ENCODE peak calls at places on chromosomes 3 and 15, in four cellular contexts. One of them, this sample, is unnamed.

GRCh38 chr3:170092907-170093306 is 55.1 kb downstream of the GPR160 start:
- DNase-seq in effector memory CD4-positive, alpha-beta T cell: no peak
- DNase-seq in ascending aorta: no peak
- DNase-seq in fibroblast of lung: no peak
- DNase-seq in this sample: no peak

GRCh38 chr15:38391186-38391585 is 62.7 kb upstream of the FAM98B start:
- DNase-seq in ascending aorta: no peak
- DNase-seq in effector memory CD4-positive, alpha-beta T cell: no peak
- DNase-seq in fibroblast of lung: no peak
- DNase-seq in this sample: no peak

GRCh38 chr3:4748701-4749378 is 230.4 kb upstream of the BHLHE40 start:
- DNase-seq in ascending aorta: no peak
- DNase-seq in effector memory CD4-positive, alpha-beta T cell: no peak
- DNase-seq in fibroblast of lung: peak
- DNase-seq in this sample: no peak

GRCh38 chr15:62994975-62995730 is 47.4 kb upstream of the TPM1 start:
- DNase-seq in fibroblast of lung: peak
- DNase-seq in effector memory CD4-positive, alpha-beta T cell: no peak
- DNase-seq in ascending aorta: no peak
- DNase-seq in this sample: no peak

GRCh38 chr3:23474580-23475357 is 271.6 kb downstream of the UBE2E2 start:
- DNase-seq in fibroblast of lung: no peak
- DNase-seq in effector memory CD4-positive, alpha-beta T cell: no peak
- DNase-seq in ascending aorta: no peak
- DNase-seq in this sample: no peak

GRCh38 chr3:159770998-159771397 is 217.6 kb upstream of the IL12A start:
- DNase-seq in fibroblast of lung: no peak
- DNase-seq in effector memory CD4-positive, alpha-beta T cell: no peak
- DNase-seq in ascending aorta: no peak
- DNase-seq in this sample: no peak

GRCh38 chr3:13671536-13672233 is 122.8 kb downstream of the FBLN2 start:
- DNase-seq in ascending aorta: no peak
- DNase-seq in effector memory CD4-positive, alpha-beta T cell: no peak
- DNase-seq in fibroblast of lung: no peak
- DNase-seq in this sample: no peak

GRCh38 chr3:18302517-18302916 is 122.6 kb downstream of the SATB1 start:
- DNase-seq in ascending aorta: no peak
- DNase-seq in fibroblast of lung: peak
- DNase-seq in effector memory CD4-positive, alpha-beta T cell: no peak
- DNase-seq in this sample: no peak

GRCh38 chr3:11539677-11540076 is 104.0 kb downstream of the VGLL4 start:
- DNase-seq in ascending aorta: no peak
- DNase-seq in effector memory CD4-positive, alpha-beta T cell: no peak
- DNase-seq in fibroblast of lung: no peak
- DNase-seq in this sample: no peak

GRCh38 chr15:68197170-68197492 is 8.0 kb downstream of the CALML4 start:
- DNase-seq in fibroblast of lung: no peak
- DNase-seq in effector memory CD4-positive, alpha-beta T cell: no peak
- DNase-seq in ascending aorta: no peak
- DNase-seq in this sample: no peak

GRCh38 chr15:43287254-43287653 is 20.5 kb upstream of the TGM5 start:
- DNase-seq in ascending aorta: no peak
- DNase-seq in fibroblast of lung: no peak
- DNase-seq in effector memory CD4-positive, alpha-beta T cell: no peak
- DNase-seq in this sample: no peak

GRCh38 chr15:62976301-62976842 is 66.2 kb upstream of the TPM1 start:
- DNase-seq in fibroblast of lung: peak
- DNase-seq in ascending aorta: no peak
- DNase-seq in effector memory CD4-positive, alpha-beta T cell: no peak
- DNase-seq in this sample: no peak

GRCh38 chr15:55627730-55628368 is 39.7 kb upstream of the PYGO1 start:
- DNase-seq in effector memory CD4-positive, alpha-beta T cell: no peak
- DNase-seq in fibroblast of lung: peak
- DNase-seq in ascending aorta: no peak
- DNase-seq in this sample: no peak

GRCh38 chr3:197487911-197488391 is 67.8 kb downstream of the BDH1 start:
- DNase-seq in fibroblast of lung: peak
- DNase-seq in effector memory CD4-positive, alpha-beta T cell: no peak
- DNase-seq in ascending aorta: peak
- DNase-seq in this sample: no peak

GRCh38 chr15:41892621-41893421 is 1.0 kb downstream of the SPTBN5 start:
- DNase-seq in ascending aorta: no peak
- DNase-seq in effector memory CD4-positive, alpha-beta T cell: no peak
- DNase-seq in fibroblast of lung: no peak
- DNase-seq in this sample: no peak

GRCh38 chr3:42853056-42853455 is 22.6 kb downstream of the CYP8B1 start:
- DNase-seq in ascending aorta: no peak
- DNase-seq in fibroblast of lung: no peak
- DNase-seq in effector memory CD4-positive, alpha-beta T cell: no peak
- DNase-seq in this sample: no peak

GRCh38 chr3:168049366-168049974 is 46.3 kb downstream of the GOLIM4 start:
- DNase-seq in ascending aorta: no peak
- DNase-seq in effector memory CD4-positive, alpha-beta T cell: no peak
- DNase-seq in fibroblast of lung: peak
- DNase-seq in this sample: no peak
- H3K27ac ChIP-seq in ascending aorta: no peak
- H3K27ac ChIP-seq in effector memory CD4-positive, alpha-beta T cell: no peak
- H3K27ac ChIP-seq in fibroblast of lung: no peak
- H3K27ac ChIP-seq in this sample: no peak

GRCh38 chr15:75661041-75661778 is 13.5 kb downstream of the SNX33 start:
- DNase-seq in effector memory CD4-positive, alpha-beta T cell: no peak
- DNase-seq in fibroblast of lung: peak
- DNase-seq in ascending aorta: peak
- DNase-seq in this sample: peak

GRCh38 chr15:75666823-75667501 is 19.2 kb downstream of the SNX33 start:
- DNase-seq in effector memory CD4-positive, alpha-beta T cell: no peak
- DNase-seq in ascending aorta: peak
- DNase-seq in fibroblast of lung: peak
- DNase-seq in this sample: no peak

GRCh38 chr15:75661779-75662140 is 14.0 kb downstream of the SNX33 start:
- DNase-seq in ascending aorta: no peak
- DNase-seq in effector memory CD4-positive, alpha-beta T cell: no peak
- DNase-seq in fibroblast of lung: no peak
- DNase-seq in this sample: no peak

GRCh38 chr15:75662823-75663519 is 15.3 kb downstream of the SNX33 start:
- DNase-seq in effector memory CD4-positive, alpha-beta T cell: no peak
- DNase-seq in fibroblast of lung: no peak
- DNase-seq in ascending aorta: no peak
- DNase-seq in this sample: no peak

GRCh38 chr15:75663931-75664421 is 16.3 kb downstream of the SNX33 start:
- DNase-seq in ascending aorta: no peak
- DNase-seq in effector memory CD4-positive, alpha-beta T cell: no peak
- DNase-seq in fibroblast of lung: no peak
- DNase-seq in this sample: no peak
- H3K27ac ChIP-seq in ascending aorta: peak
- H3K27ac ChIP-seq in effector memory CD4-positive, alpha-beta T cell: no peak
- H3K27ac ChIP-seq in fibroblast of lung: no peak
- H3K27ac ChIP-seq in this sample: no peak

GRCh38 chr3:188855690-188856089 is 316.1 kb upstream of the TPRG1 start:
- DNase-seq in fibroblast of lung: no peak
- DNase-seq in effector memory CD4-positive, alpha-beta T cell: no peak
- DNase-seq in ascending aorta: no peak
- DNase-seq in this sample: no peak
- H3K27ac ChIP-seq in fibroblast of lung: no peak
- H3K27ac ChIP-seq in effector memory CD4-positive, alpha-beta T cell: no peak
- H3K27ac ChIP-seq in ascending aorta: peak
- H3K27ac ChIP-seq in this sample: no peak

DNA sequence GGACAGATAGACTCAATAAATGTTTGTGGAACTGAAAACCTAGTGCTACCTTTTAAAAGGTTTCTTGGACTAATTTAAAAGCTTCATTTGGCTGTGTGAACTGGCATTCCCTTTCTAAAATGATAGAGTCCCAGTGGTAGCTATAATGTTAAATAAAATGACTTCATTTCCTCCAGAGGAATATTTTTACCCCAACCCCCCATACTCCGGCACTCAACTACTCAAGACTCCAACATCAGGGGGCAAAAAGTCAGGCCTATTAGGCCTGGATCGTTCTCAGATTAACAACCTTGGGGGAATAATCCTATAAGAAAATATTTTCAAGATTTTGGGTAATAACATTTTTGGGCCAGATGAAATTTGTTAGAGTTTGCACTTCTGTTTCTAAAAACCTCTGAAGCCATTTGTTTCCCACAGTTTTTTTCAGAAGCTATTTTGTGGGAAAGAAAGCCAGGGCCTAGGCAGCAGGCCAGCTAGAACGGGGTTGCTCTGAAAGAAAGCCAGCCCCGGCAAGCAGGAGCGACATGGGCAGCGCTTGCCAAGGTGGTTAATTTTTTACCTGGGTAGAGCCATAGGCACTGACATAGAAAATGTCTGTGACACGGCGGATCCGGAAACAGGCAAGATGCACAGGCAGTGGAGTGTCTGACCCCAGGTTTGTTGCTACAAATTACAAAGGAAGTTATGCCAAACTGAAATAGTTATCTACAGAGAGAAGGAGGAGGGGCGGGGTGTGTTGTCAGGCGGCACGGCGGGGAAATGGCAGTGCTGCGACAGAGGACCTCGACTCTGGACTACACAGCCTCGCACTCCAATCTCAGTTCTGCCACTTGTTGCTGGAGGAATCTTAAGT is 84.6 kb downstream of the MAGI1 start:
- DNase-seq in ascending aorta: no peak
- DNase-seq in effector memory CD4-positive, alpha-beta T cell: no peak
- DNase-seq in fibroblast of lung: peak
- DNase-seq in this sample: peak
- H3K27ac ChIP-seq in ascending aorta: peak
- H3K27ac ChIP-seq in effector memory CD4-positive, alpha-beta T cell: no peak
- H3K27ac ChIP-seq in fibroblast of lung: no peak
- H3K27ac ChIP-seq in this sample: no peak

DNA sequence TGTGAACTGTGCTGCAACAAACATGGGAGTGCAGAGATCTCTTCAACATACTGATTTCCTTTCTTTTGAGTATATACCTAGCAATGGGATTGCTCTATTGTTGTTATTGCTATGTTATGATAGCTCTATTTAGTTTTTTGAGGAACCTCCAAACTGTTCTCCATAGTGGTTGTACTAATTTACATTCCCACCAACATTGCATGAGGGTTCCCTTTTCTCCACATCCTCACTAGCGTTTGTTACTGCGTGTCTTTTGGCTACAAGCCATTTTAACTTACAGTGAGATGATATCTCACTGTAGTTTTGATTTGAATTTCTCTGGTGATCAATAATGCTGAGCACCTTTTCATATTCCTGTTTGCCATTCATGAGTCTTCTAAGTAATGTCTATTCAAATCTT is 45.5 kb upstream of the TNFSF10 start:
- DNase-seq in fibroblast of lung: no peak
- DNase-seq in ascending aorta: no peak
- DNase-seq in effector memory CD4-positive, alpha-beta T cell: no peak
- DNase-seq in this sample: no peak
- H3K27ac ChIP-seq in fibroblast of lung: no peak
- H3K27ac ChIP-seq in ascending aorta: no peak
- H3K27ac ChIP-seq in effector memory CD4-positive, alpha-beta T cell: no peak
- H3K27ac ChIP-seq in this sample: no peak

GRCh38 chr3:188154758-188155574 is 1.0 kb downstream of the LPP start:
- DNase-seq in effector memory CD4-positive, alpha-beta T cell: no peak
- DNase-seq in ascending aorta: no peak
- DNase-seq in fibroblast of lung: peak
- DNase-seq in this sample: peak

GRCh38 chr3:188157407-188157806 is 3.5 kb downstream of the LPP start:
- DNase-seq in ascending aorta: peak
- DNase-seq in fibroblast of lung: no peak
- DNase-seq in effector memory CD4-positive, alpha-beta T cell: no peak
- DNase-seq in this sample: no peak

GRCh38 chr3:188153949-188154757 is at the start of gene LPP:
- DNase-seq in effector memory CD4-positive, alpha-beta T cell: peak
- DNase-seq in fibroblast of lung: peak
- DNase-seq in ascending aorta: peak
- DNase-seq in this sample: peak

GRCh38 chr3:188157971-188158370 is 4.0 kb downstream of the LPP start:
- DNase-seq in effector memory CD4-positive, alpha-beta T cell: no peak
- DNase-seq in fibroblast of lung: no peak
- DNase-seq in ascending aorta: peak
- DNase-seq in this sample: no peak

GRCh38 chr3:188156051-188156450 is 2.1 kb downstream of the LPP start:
- DNase-seq in fibroblast of lung: no peak
- DNase-seq in ascending aorta: no peak
- DNase-seq in effector memory CD4-positive, alpha-beta T cell: no peak
- DNase-seq in this sample: no peak
- H3K27ac ChIP-seq in fibroblast of lung: no peak
- H3K27ac ChIP-seq in ascending aorta: peak
- H3K27ac ChIP-seq in effector memory CD4-positive, alpha-beta T cell: no peak
- H3K27ac ChIP-seq in this sample: peak

GRCh38 chr15:50773389-50773788 is 7.9 kb upstream of the SPPL2A start:
- DNase-seq in effector memory CD4-positive, alpha-beta T cell: no peak
- DNase-seq in ascending aorta: no peak
- DNase-seq in fibroblast of lung: peak
- DNase-seq in this sample: no peak

GRCh38 chr15:50765202-50765967 is at the start of gene SPPL2A:
- DNase-seq in fibroblast of lung: peak
- DNase-seq in effector memory CD4-positive, alpha-beta T cell: peak
- DNase-seq in ascending aorta: peak
- DNase-seq in this sample: peak

GRCh38 chr15:50764331-50765201 is 940 bp downstream of the SPPL2A start:
- DNase-seq in fibroblast of lung: peak
- DNase-seq in effector memory CD4-positive, alpha-beta T cell: no peak
- DNase-seq in ascending aorta: no peak
- DNase-seq in this sample: no peak

GRCh38 chr15:50767332-50767861 is 1.9 kb upstream of the SPPL2A start:
- DNase-seq in fibroblast of lung: no peak
- DNase-seq in effector memory CD4-positive, alpha-beta T cell: no peak
- DNase-seq in ascending aorta: peak
- DNase-seq in this sample: no peak
- H3K27ac ChIP-seq in fibroblast of lung: no peak
- H3K27ac ChIP-seq in effector memory CD4-positive, alpha-beta T cell: no peak
- H3K27ac ChIP-seq in ascending aorta: peak
- H3K27ac ChIP-seq in this sample: no peak